ENCODE peak calls at places on chromosomes 6 and 20, in nine cellular contexts. F, C, I, U, R, X, N, V and P are unnamed samples.
A peak's percentile ranks its signal among the peaks of the same experiment; 100 is the strongest.

GRCh38 chr20:61885759-61886715 is 179.6 kb downstream of the TAF4 start:
- DNase-seq in F (no peak), C (no peak), I (no peak), U (no peak), R (no peak), X (no peak), N (no peak), V (no peak), P (no peak)

GRCh38 chr6:26170181-26170580 is 83.0 kb downstream of the HFE start:
- DNase-seq in F (no peak), C (no peak), I (no peak), U (no peak), R (no peak), X (no peak), N (no peak), V (no peak), P (no peak)

GRCh38 chr6:22236626-22237414 is 60.0 kb downstream of the PRL start:
- DNase-seq in F (no peak), C (peak; percentile 25), I (peak; percentile 2), U (no peak), R (peak; percentile 65), X (no peak), N (no peak), V (no peak), P (peak; percentile 47)

GRCh38 chr20:16580127-16580526 is 6.9 kb upstream of the KIF16B start:
- DNase-seq in F (peak; percentile 40), C (peak; percentile 66), I (peak; percentile 31), U (no peak), R (peak; percentile 86), X (no peak), N (no peak), V (no peak), P (peak; percentile 60)

GRCh38 chr6:75207211-75207984 is 1.5 kb upstream of the COL12A1 start:
- DNase-seq in F (no peak), C (peak; percentile 17), I (no peak), U (no peak), R (peak; percentile 39), X (peak; percentile 43), N (no peak), V (peak; percentile 31), P (no peak)

GRCh38 chr20:53655909-53656652 is 62.4 kb upstream of the ZNF217 start:
- DNase-seq in F (no peak), C (no peak), I (no peak), U (peak; percentile 45), R (no peak), X (peak; percentile 56), N (no peak), V (no peak), P (peak; percentile 61)

GRCh38 chr20:9147553-9148024 is 78.7 kb downstream of the PLCB4 start:
- DNase-seq in F (no peak), C (peak; percentile 6), I (no peak), U (no peak), R (no peak), X (no peak), N (no peak), V (no peak), P (peak; percentile 14)

GRCh38 chr6:8194499-8194898 is 92.2 kb upstream of the EEF1E1 start:
- DNase-seq in F (no peak), C (no peak), I (no peak), U (no peak), R (peak; percentile 6), X (no peak), N (no peak), V (no peak), P (no peak)

GRCh38 chr6:24431045-24431451 is 28.3 kb downstream of the MRS2 start:
- DNase-seq in F (peak; percentile 28), C (peak; percentile 61), I (peak; percentile 49), U (no peak), R (peak; percentile 67), X (no peak), N (no peak), V (no peak), P (peak; percentile 59)

GRCh38 chr6:159754959-159755914 is 6.6 kb upstream of the ACAT2 start:
- DNase-seq in F (no peak), C (no peak), I (no peak), U (no peak), R (no peak), X (no peak), N (no peak), V (no peak), P (no peak)

GRCh38 chr6:166381733-166382499 is 824 bp downstream of the MPC1 start:
- DNase-seq in F (peak; percentile 93), C (peak; percentile 91), I (peak; percentile 94), U (peak; percentile 94), R (peak; percentile 52), X (peak; percentile 87), N (peak; percentile 71), V (peak; percentile 41), P (peak; percentile 56)
- H3K4me3 ChIP-seq in F (peak overlapping the region; percentile 95), C (peak overlapping the region; percentile 86), I (peak overlapping the region; percentile 92), U (peak overlapping the region; percentile 94), R (peak overlapping the region; percentile 78), X (peak overlapping the region; percentile 94), N (peak overlapping the region; percentile 81), V (peak overlapping the region; percentile 84), P (peak overlapping the region; percentile 80)

GRCh38 chr20:58549231-58549630 is 34.0 kb upstream of the APCDD1L start:
- DNase-seq in F (no peak), C (no peak), I (no peak), U (peak; percentile 29), R (no peak), X (no peak), N (no peak), V (no peak), P (no peak)
- TF ChIP-seq CTCF in F (no peak), C (no peak), I (no peak), U (no peak), R (no peak), X (no peak), N (no peak), V (no peak), P (no peak)

GRCh38 chr6:157143885-157144795 is 179.2 kb downstream of the TMEM242 start:
- DNase-seq in F (no peak), C (no peak), I (no peak), U (no peak), R (peak; percentile 81), X (no peak), N (no peak), V (no peak), P (peak; percentile 48)

GRCh38 chr6:157143171-157143884 is 180.0 kb downstream of the TMEM242 start:
- DNase-seq in F (no peak), C (no peak), I (no peak), U (no peak), R (peak; percentile 92), X (no peak), N (no peak), V (no peak), P (peak; percentile 74)

GRCh38 chr6:157145656-157146285 is 177.5 kb downstream of the TMEM242 start:
- DNase-seq in F (no peak), C (peak; percentile 52), I (no peak), U (no peak), R (no peak), X (no peak), N (no peak), V (no peak), P (peak; percentile 47)

GRCh38 chr6:157148391-157149323 is 174.7 kb downstream of the TMEM242 start:
- DNase-seq in F (no peak), C (no peak), I (no peak), U (no peak), R (peak; percentile 97), X (no peak), N (peak; percentile 91), V (peak; percentile 43), P (peak; percentile 86)

GRCh38 chr6:157144861-157145260 is 178.5 kb downstream of the TMEM242 start:
- DNase-seq in F (peak; percentile 41), C (no peak), I (peak; percentile 48), U (no peak), R (no peak), X (no peak), N (peak; percentile 32), V (no peak), P (peak; percentile 30)
- H3K4me3 ChIP-seq in F (no peak overlapping the region), C (no peak overlapping the region), I (no peak overlapping the region), U (no peak overlapping the region), R (no peak overlapping the region), X (no peak overlapping the region), N (no peak overlapping the region), V (no peak overlapping the region), P (no peak overlapping the region)

DNA sequence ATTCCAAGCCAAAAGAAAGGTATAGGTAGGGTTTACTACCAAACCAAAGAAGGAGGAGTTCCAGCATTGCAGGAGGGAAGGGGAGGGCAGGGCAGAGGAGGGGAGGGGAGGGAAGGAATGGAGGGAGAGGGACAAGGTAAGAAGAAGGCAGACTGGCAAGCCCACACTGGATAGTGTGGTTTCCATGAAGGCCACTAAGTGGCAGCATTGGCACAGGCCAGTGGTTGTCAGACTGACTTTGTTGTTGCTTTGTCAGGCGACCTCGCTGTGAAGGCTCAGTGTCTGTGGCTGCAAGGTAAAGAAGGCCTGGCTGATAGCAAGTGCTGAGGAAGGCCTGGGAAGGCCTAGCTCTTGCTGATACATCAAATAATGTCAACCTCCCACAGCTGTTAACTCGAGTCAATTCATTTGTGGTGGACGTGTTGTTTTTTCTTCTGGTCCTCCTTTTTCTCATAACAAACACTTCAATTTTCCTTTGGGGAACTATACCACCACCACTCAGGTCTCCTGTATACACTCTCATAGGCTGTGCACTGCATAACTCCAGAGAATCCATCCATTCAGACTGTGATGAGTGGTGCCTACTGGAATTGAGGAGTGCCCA is 7.7 kb upstream of the ZNF334 start:
- DNase-seq in F (peak; percentile 38), C (peak; percentile 75), I (peak; percentile 64), U (no peak), R (peak; percentile 73), X (peak; percentile 18), N (peak; percentile 35), V (no peak), P (peak; percentile 48)
- TF ChIP-seq CTCF in F (peak; percentile 44), C (peak; percentile 61), I (peak; percentile 36), U (no peak), R (peak; percentile 76), X (peak; percentile 78), N (no peak), V (peak; percentile 45), P (peak; percentile 68)